ENCODE peak calls at places on chromosomes 7 and 10, in seven cellular contexts. Z is glutamatergic neuron, H is astrocyte of the spinal cord, R is tibial artery, S is colonic mucosa, D is osteocyte, V is MCF 10A. E is an unnamed sample.

GRCh38 chr10:43824934-43825333 is 176.3 kb upstream of the ZNF32 start:
- DNase-seq in Z (no peak), H (peak; percentile 53), R (peak; percentile 85), S (peak; percentile 36), D (no peak), V (no peak), E (no peak)

GRCh38 chr7:6167587-6168154 is 104.8 kb downstream of the CYTH3 start:
- DNase-seq in Z (no peak), H (no peak), R (no peak), S (no peak), D (no peak), V (no peak), E (no peak)

GRCh38 chr7:41628926-41629325 is 74.0 kb downstream of the INHBA start:
- DNase-seq in Z (no peak), H (no peak), R (no peak), S (no peak), D (no peak), V (peak; percentile 8), E (no peak)

GRCh38 chr7:142012825-142013506 is 17.3 kb downstream of the MGAM start:
- DNase-seq in Z (no peak), H (no peak), R (no peak), S (no peak), D (no peak), V (peak; percentile 45), E (no peak)

GRCh38 chr7:55056068-55056467 is 37.3 kb downstream of the EGFR start:
- DNase-seq in Z (no peak), H (no peak), R (no peak), S (no peak), D (no peak), V (no peak), E (no peak)

GRCh38 chr10:119375574-119376265 is 166.8 kb downstream of the RGS10 start:
- DNase-seq in Z (no peak), H (peak; percentile 9), R (no peak), S (no peak), D (no peak), V (peak; percentile 42), E (no peak)

GRCh38 chr10:46092523-46093195 is 46.6 kb upstream of the MSMB start:
- DNase-seq in Z (no peak), H (no peak), R (no peak), S (no peak), D (peak; percentile 66), V (no peak), E (no peak)

GRCh38 chr7:99270702-99271101 is 1.9 kb upstream of the MYH16 start:
- DNase-seq in Z (no peak), H (no peak), R (no peak), S (peak; percentile 24), D (no peak), V (no peak), E (no peak)

GRCh38 chr10:86652361-86653202 is 1.8 kb upstream of the OPN4 start:
- DNase-seq in Z (peak; percentile 19), H (peak; percentile 11), R (peak; percentile 16), S (no peak), D (no peak), V (peak; percentile 19), E (peak; percentile 58)

GRCh38 chr10:120832106-120832505 is 19.1 kb upstream of the WDR11 start:
- DNase-seq in Z (no peak), H (no peak), R (no peak), S (no peak), D (no peak), V (no peak), E (no peak)

GRCh38 chr7:40643664-40644063 is 508.9 kb downstream of the SUGCT start:
- DNase-seq in Z (peak; percentile 32), H (no peak), R (no peak), S (no peak), D (no peak), V (no peak), E (no peak)

GRCh38 chr10:101995451-101996063 is 60.4 kb downstream of the ARMH3 start:
- DNase-seq in Z (no peak), H (peak; percentile 35), R (no peak), S (no peak), D (no peak), V (peak; percentile 14), E (no peak)

GRCh38 chr7:157278791-157279678 is 57.8 kb upstream of the DNAJB6 start:
- DNase-seq in Z (no peak), H (no peak), R (no peak), S (peak; percentile 76), D (no peak), V (no peak), E (no peak)

GRCh38 chr10:2619472-2619871 is 447.9 kb upstream of the PFKP start:
- DNase-seq in Z (peak; percentile 62), H (no peak), R (no peak), S (no peak), D (no peak), V (peak; percentile 47), E (no peak)

GRCh38 chr7:129781128-129781855 is 169.8 kb downstream of the NRF1 start:
- DNase-seq in Z (no peak), H (no peak), R (no peak), S (no peak), D (no peak), V (no peak), E (no peak)

GRCh38 chr7:130419652-130420051 is 21.2 kb downstream of the CEP41 start:
- DNase-seq in Z (no peak), H (no peak), R (no peak), S (no peak), D (no peak), V (peak; percentile 20), E (no peak)

GRCh38 chr10:86876748-86877147 is 80.7 kb downstream of the MMRN2 start:
- DNase-seq in Z (no peak), H (no peak), R (no peak), S (no peak), D (no peak), V (no peak), E (no peak)

GRCh38 chr10:92691591-92692084 is 1.9 kb downstream of the HHEX start:
- DNase-seq in Z (peak; percentile 35), H (no peak), R (peak; percentile 68), S (peak; percentile 26), D (no peak), V (no peak), E (no peak)

GRCh38 chr7:117065585-117066150 is 112.4 kb downstream of the ST7 start:
- DNase-seq in Z (no peak), H (no peak), R (no peak), S (no peak), D (no peak), V (no peak), E (no peak)

GRCh38 chr10:104368406-104368805 is 14.8 kb downstream of the CFAP58 start:
- DNase-seq in Z (no peak), H (no peak), R (no peak), S (no peak), D (no peak), V (no peak), E (no peak)

GRCh38 chr10:115947104-115947503 is 325.9 kb downstream of the GFRA1 start:
- DNase-seq in Z (no peak), H (peak; percentile 52), R (no peak), S (no peak), D (no peak), V (no peak), E (no peak)

GRCh38 chr10:115945696-115946445 is 327.1 kb downstream of the GFRA1 start:
- DNase-seq in Z (no peak), H (peak; percentile 22), R (no peak), S (no peak), D (no peak), V (no peak), E (no peak)

GRCh38 chr10:115949282-115949844 is 323.6 kb downstream of the GFRA1 start:
- DNase-seq in Z (no peak), H (no peak), R (no peak), S (no peak), D (no peak), V (no peak), E (no peak)

GRCh38 chr10:115950320-115950719 is 322.7 kb downstream of the GFRA1 start:
- DNase-seq in Z (no peak), H (peak; percentile 81), R (no peak), S (no peak), D (no peak), V (peak; percentile 67), E (no peak)

GRCh38 chr10:115948415-115948814 is 324.6 kb downstream of the GFRA1 start:
- DNase-seq in Z (no peak), H (peak; percentile 29), R (no peak), S (no peak), D (no peak), V (peak; percentile 37), E (no peak)
- TF ChIP-seq CTCF in Z (peak; percentile 64), H (peak; percentile 31), R (no peak), S (no peak), D (peak; percentile 55), V (peak; percentile 26), E (peak; percentile 57)

GRCh38 chr7:92833024-92833765 is 3.2 kb downstream of the CDK6 start:
- DNase-seq in Z (peak; percentile 87), H (peak; percentile 81), R (peak; percentile 80), S (peak; percentile 94), D (peak; percentile 93), V (peak; percentile 91), E (peak; percentile 90)
- TF ChIP-seq CTCF in Z (peak; percentile 74), H (peak; percentile 84), R (peak; percentile 77), S (peak; percentile 89), D (peak; percentile 94), V (peak; percentile 91), E (peak; percentile 84)

GRCh38 chr7:1954366-1955004 is 278.3 kb downstream of the MAD1L1 start:
- DNase-seq in Z (no peak), H (no peak), R (no peak), S (no peak), D (no peak), V (no peak), E (no peak)
- TF ChIP-seq CTCF in Z (no peak), H (no peak), R (no peak), S (no peak), D (no peak), V (no peak), E (no peak)

GRCh38 chr10:95201736-95202135 is 7.7 kb downstream of the ACSM6 start:
- DNase-seq in Z (no peak), H (no peak), R (no peak), S (no peak), D (no peak), V (peak; percentile 86), E (no peak)
- TF ChIP-seq CTCF in Z (no peak), H (peak; percentile 49), R (no peak), S (no peak), D (peak; percentile 18), V (peak; percentile 57), E (no peak)

GRCh38 chr10:62096534-62096933 is 172.1 kb downstream of the RTKN2 start:
- DNase-seq in Z (no peak), H (no peak), R (no peak), S (no peak), D (no peak), V (peak; percentile 44), E (no peak)
- TF ChIP-seq CTCF in Z (no peak), H (no peak), R (no peak), S (no peak), D (no peak), V (no peak), E (no peak)

E was measured in type B pancreatic cell.